ENCODE peak calls at places on chromosomes 11 and 22, in four cellular contexts. F, G, B and V are unnamed samples.
A peak's percentile ranks its signal among the peaks of the same experiment; 100 is the strongest.

GRCh38 chr11:70612459-70613141 is 214.3 kb downstream of the CTTN start:
- DNase-seq in F (no peak), G (no peak), B (peak; percentile 14), V (peak; percentile 18)

GRCh38 chr11:103652013-103652412 is 384.4 kb upstream of the DDI1 start:
- DNase-seq in F (peak; percentile 52), G (no peak), B (no peak), V (no peak)

GRCh38 chr22:22906907-22907550 is 19.4 kb downstream of the IGLL5 start:
- DNase-seq in F (no peak), G (no peak), B (no peak), V (peak; percentile 29)

GRCh38 chr11:27795955-27796861 is 96.0 kb upstream of the BDNF start:
- DNase-seq in F (no peak), G (no peak), B (no peak), V (no peak)

GRCh38 chr11:104372111-104372510 is 208.2 kb upstream of the PDGFD start:
- DNase-seq in F (no peak), G (no peak), B (no peak), V (no peak)

GRCh38 chr11:117557321-117557720 is 229.7 kb downstream of the CEP164 start:
- DNase-seq in F (no peak), G (no peak), B (no peak), V (no peak)

GRCh38 chr11:10322830-10323792 is 18.2 kb downstream of the ADM start:
- DNase-seq in F (peak; percentile 93), G (peak; percentile 28), B (no peak), V (no peak)

GRCh38 chr11:83044958-83045712 is 26.6 kb downstream of the RAB30 start:
- DNase-seq in F (peak; percentile 95), G (no peak), B (no peak), V (no peak)

GRCh38 chr11:8186429-8186828 is 17.6 kb upstream of the RIC3 start:
- DNase-seq in F (no peak), G (no peak), B (no peak), V (no peak)

GRCh38 chr11:131582021-131582531 is 211.7 kb downstream of the NTM start:
- DNase-seq in F (no peak), G (no peak), B (no peak), V (no peak)

GRCh38 chr11:118881130-118881717 is 2.5 kb upstream of the CXCR5 start:
- DNase-seq in F (no peak), G (no peak), B (no peak), V (peak; percentile 11)

GRCh38 chr11:70650075-70650909 is 252.0 kb downstream of the CTTN start:
- DNase-seq in F (peak; percentile 90), G (peak; percentile 46), B (peak; percentile 61), V (no peak)

GRCh38 chr22:32584650-32585049 is 110.0 kb downstream of the FBXO7 start:
- DNase-seq in F (no peak), G (no peak), B (no peak), V (no peak)

GRCh38 chr11:106398396-106399074 is 321.1 kb downstream of the AASDHPPT start:
- DNase-seq in F (peak; percentile 69), G (no peak), B (no peak), V (no peak)

GRCh38 chr11:86865436-86865835 is 65.1 kb downstream of the PRSS23 start:
- DNase-seq in F (no peak), G (no peak), B (no peak), V (no peak)

GRCh38 chr11:844693-845644 is 2.3 kb downstream of the TSPAN4 start:
- DNase-seq in F (peak; percentile 74), G (peak; percentile 93), B (peak; percentile 91), V (peak; percentile 98)

GRCh38 chr11:46948378-46949131 is 12.0 kb downstream of the CSTPP1 start:
- DNase-seq in F (peak; percentile 81), G (no peak), B (no peak), V (no peak)

GRCh38 chr11:26931248-26931631 is 62.7 kb upstream of the FIBIN start:
- DNase-seq in F (no peak), G (no peak), B (no peak), V (no peak)

GRCh38 chr11:65486570-65487466 is 12.0 kb upstream of the MALAT1 start:
- DNase-seq in F (no peak), G (no peak), B (no peak), V (peak; percentile 37)

GRCh38 chr22:26669060-26669481 is 11.7 kb downstream of the MIAT start:
- DNase-seq in F (peak; percentile 54), G (no peak), B (no peak), V (no peak)

GRCh38 chr11:78562398-78562797 is 12.3 kb downstream of the NARS2 start:
- DNase-seq in F (peak; percentile 72), G (no peak), B (no peak), V (no peak)

GRCh38 chr22:19749876-19750275 is 10.7 kb upstream of the TBX1 start:
- DNase-seq in F (no peak), G (no peak), B (no peak), V (no peak)

GRCh38 chr11:92298238-92298565 is 73.6 kb downstream of the FAT3 start:
- DNase-seq in F (no peak), G (no peak), B (no peak), V (no peak)

GRCh38 chr11:48083427-48083826 is 103.1 kb downstream of the PTPRJ start:
- DNase-seq in F (no peak), G (no peak), B (no peak), V (no peak)

GRCh38 chr11:32838505-32839274 is 9.0 kb downstream of the PRRG4 start:
- DNase-seq in F (peak; percentile 81), G (no peak), B (no peak), V (no peak)

GRCh38 chr11:29482510-29482909 is 534.3 kb downstream of the KCNA4 start:
- DNase-seq in F (no peak), G (no peak), B (no peak), V (no peak)

GRCh38 chr11:84901986-84902385 is 725.2 kb downstream of the DLG2 start:
- DNase-seq in F (no peak), G (no peak), B (no peak), V (no peak)

GRCh38 chr11:123197711-123198110 is 2.7 kb upstream of the CLMP start:
- DNase-seq in F (peak; percentile 77), G (no peak), B (no peak), V (no peak)

GRCh38 chr11:12706531-12707499 is 32.6 kb downstream of the TEAD1 start:
- DNase-seq in F (no peak), G (peak; percentile 59), B (no peak), V (peak; percentile 77)

GRCh38 chr22:44505796-44506354 is 7.8 kb upstream of the RTL6 start:
- DNase-seq in F (no peak), G (no peak), B (no peak), V (no peak)

GRCh38 chr11:126061707-126062678 is 673 bp downstream of the CDON start:
- DNase-seq in F (peak; percentile 79), G (peak; percentile 40), B (no peak), V (peak; percentile 84)

GRCh38 chr11:84290647-84291046 is 1004.5 kb upstream of the CCDC90B start:
- DNase-seq in F (no peak), G (no peak), B (no peak), V (no peak)

GRCh38 chr11:7775689-7776088 is 21.1 kb downstream of the OR5P2 start:
- DNase-seq in F (peak; percentile 37), G (no peak), B (no peak), V (no peak)

GRCh38 chr22:29379258-29379657 is 9.1 kb downstream of the AP1B1 start:
- DNase-seq in F (no peak), G (no peak), B (no peak), V (no peak)

GRCh38 chr22:49086606-49087157 is 741.0 kb downstream of the BRD1 start:
- DNase-seq in F (no peak), G (no peak), B (no peak), V (peak; percentile 39)
- H3K9me3 ChIP-seq in F (no peaks in the 10 kb centered on the region), G (no peaks in the 10 kb centered on the region), B (no peaks in the 10 kb centered on the region), V (no peaks in the 10 kb centered on the region)

GRCh38 chr22:31291403-31291715 is 929 bp downstream of the PIK3IP1 start:
- DNase-seq in F (no peak), G (no peak), B (no peak), V (no peak)

GRCh38 chr22:31290494-31291402 is 1.5 kb downstream of the PIK3IP1 start:
- DNase-seq in F (peak; percentile 85), G (peak; percentile 98), B (peak; percentile 99), V (peak; percentile 98)

GRCh38 chr22:31288496-31289235 is 3.6 kb downstream of the PIK3IP1 start:
- DNase-seq in F (no peak), G (no peak), B (no peak), V (no peak)

GRCh38 chr22:31287818-31288495 is 4.3 kb downstream of the PIK3IP1 start:
- DNase-seq in F (no peak), G (no peak), B (no peak), V (no peak)

DNA sequence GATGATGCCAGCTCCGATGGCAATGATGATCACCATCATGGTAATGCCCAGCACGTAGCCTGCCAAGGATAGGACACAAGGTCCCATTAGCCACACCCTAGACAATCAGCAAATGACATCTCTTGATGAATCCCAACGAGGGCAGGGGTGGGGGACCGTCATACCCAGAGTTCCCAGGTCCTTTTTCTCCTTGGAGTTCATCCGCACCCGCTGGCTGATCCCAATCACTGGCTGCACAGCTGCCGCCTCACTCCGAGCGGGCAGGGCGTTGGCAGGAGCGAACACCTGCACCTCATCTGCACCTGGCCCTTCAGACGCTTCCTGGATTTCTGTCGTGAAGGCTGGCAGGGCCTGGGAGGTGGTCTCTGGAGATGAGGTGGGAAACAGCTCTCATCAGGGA is 3.0 kb downstream of the PIK3IP1 start:
- DNase-seq in F (no peak), G (no peak), B (no peak), V (no peak)
- H3K4me3 ChIP-seq in F (no peak overlapping the region), G (no peak overlapping the region), B (peak overlapping the region; percentile 78), V (no peak overlapping the region)

DNA sequence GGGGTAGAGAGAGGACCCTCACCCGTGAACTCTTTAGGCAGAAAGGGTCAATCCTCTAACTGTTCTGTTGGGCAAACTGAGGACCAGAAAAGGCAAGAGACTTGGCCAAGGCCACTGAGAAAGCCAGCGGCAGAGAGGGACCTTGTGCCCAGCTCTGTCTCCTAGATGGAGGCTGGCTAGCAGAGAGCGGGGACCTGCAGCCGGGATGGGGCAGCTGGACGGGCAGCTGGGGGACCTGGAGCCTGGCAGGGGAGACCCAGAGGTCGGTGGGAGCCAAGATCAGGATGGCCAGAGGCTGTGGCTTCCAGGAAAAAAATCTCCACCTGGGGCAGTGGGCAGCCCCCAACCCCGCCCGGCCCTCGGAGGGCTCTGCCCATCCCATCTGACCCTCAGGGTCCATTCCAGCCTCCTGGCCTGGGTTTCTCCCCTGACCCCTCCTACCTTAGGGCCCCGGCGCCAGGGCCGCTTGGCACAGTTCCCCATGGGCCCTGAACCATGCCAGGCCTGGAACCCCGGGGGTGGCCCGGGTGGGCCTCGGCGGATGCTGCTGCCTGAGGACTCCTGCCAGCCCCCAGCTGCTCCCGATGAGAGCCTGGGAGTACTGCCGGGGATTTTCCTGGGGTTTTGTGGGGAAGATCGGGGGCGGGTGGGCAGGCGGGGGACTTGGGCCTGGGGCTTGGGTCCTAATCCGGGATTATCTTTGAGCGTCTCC is at the start of gene CABP2:
- DNase-seq in F (no peak), G (no peak), B (no peak), V (peak; percentile 46)
- H3K9me3 ChIP-seq in F (no peaks in the 10 kb centered on the region), G (no peaks in the 10 kb centered on the region), B (no peaks in the 10 kb centered on the region), V (no peaks in the 10 kb centered on the region)

GRCh38 chr11:68142028-68142412 is 20.8 kb upstream of the CHKA start:
- DNase-seq in F (peak; percentile 61), G (no peak), B (peak; percentile 69), V (no peak)

GRCh38 chr11:68142441-68143309 is 21.5 kb upstream of the CHKA start:
- DNase-seq in F (no peak), G (no peak), B (no peak), V (no peak)

GRCh38 chr11:68140496-68141246 is 19.5 kb upstream of the CHKA start:
- DNase-seq in F (no peak), G (no peak), B (no peak), V (no peak)

GRCh38 chr11:68143310-68143689 is 22.1 kb upstream of the CHKA start:
- DNase-seq in F (no peak), G (no peak), B (no peak), V (no peak)

GRCh38 chr11:68141247-68142027 is 20.2 kb upstream of the CHKA start:
- DNase-seq in F (no peak), G (no peak), B (no peak), V (no peak)
- H3K4me3 ChIP-seq in F (no peak overlapping the region), G (no peak overlapping the region), B (no peak overlapping the region), V (no peak overlapping the region)